ENCODE peak calls at places on chromosomes 16 and 17, in seven cellular contexts. B, V, J, W, K, G and H are unnamed samples.

GRCh38 chr16:47611848-47612493 is 150.8 kb downstream of the PHKB start:
- DNase-seq in V (no peak), G (no peak), W (no peak), J (no peak), K (no peak), B (no peak), H (no peak)

GRCh38 chr17:7626956-7627249 is 718 bp downstream of the SAT2 start:
- DNase-seq in V (peak), W (no peak), G (no peak), K (no peak), J (no peak), B (no peak), H (no peak)

GRCh38 chr17:55005520-55005919 is 37.0 kb downstream of the STXBP4 start:
- DNase-seq in B (peak), K (no peak), V (no peak), J (peak), W (no peak), G (no peak), H (peak)

GRCh38 chr17:66407864-66408263 is 105.5 kb downstream of the PRKCA start:
- DNase-seq in V (no peak), J (no peak), W (no peak), B (no peak), K (no peak), G (no peak), H (no peak)

GRCh38 chr17:7548585-7549400 is at the start of gene TNFSF12:
- DNase-seq in W (peak), K (peak), B (no peak), V (peak), J (no peak), G (peak), H (no peak)

GRCh38 chr17:7593296-7593695 is 3.4 kb upstream of the SOX15 start:
- DNase-seq in G (no peak), V (no peak), B (no peak), J (no peak), K (no peak), W (no peak), H (no peak)

GRCh38 chr17:73401911-73402310 is 90.1 kb upstream of the CDC42EP4 start:
- DNase-seq in V (no peak), W (no peak), K (peak), G (peak), B (no peak), J (no peak), H (peak)

GRCh38 chr17:56822725-56823124 is 11.0 kb downstream of the C17orf67 start:
- DNase-seq in G (no peak), K (peak), B (no peak), W (no peak), J (no peak), V (no peak), H (peak)

GRCh38 chr16:23609929-23610328 is 13.8 kb upstream of the NDUFAB1 start:
- DNase-seq in K (no peak), V (no peak), W (no peak), G (no peak), B (no peak), J (no peak), H (no peak)

GRCh38 chr17:72465191-72466024 is 344.6 kb downstream of the SOX9 start:
- DNase-seq in G (no peak), V (peak), W (no peak), K (no peak), J (peak), B (peak), H (peak)

GRCh38 chr16:35749253-35750141 is 2290.1 kb downstream of the TP53TG3F start:
- DNase-seq in B (no peak), K (no peak), V (no peak), G (no peak), W (no peak), J (no peak), H (no peak)

GRCh38 chr17:1420163-1420562 is 20.1 kb upstream of the YWHAE start:
- DNase-seq in W (no peak), B (no peak), V (no peak), J (no peak), K (no peak), G (no peak), H (no peak)

GRCh38 chr16:35741546-35741945 is 2282.1 kb downstream of the TP53TG3F start:
- DNase-seq in B (no peak), W (no peak), K (no peak), G (no peak), V (no peak), J (no peak), H (no peak)

GRCh38 chr17:21282850-21283249 is 1.7 kb upstream of the MAP2K3 start:
- DNase-seq in K (no peak), B (no peak), J (no peak), G (no peak), W (no peak), V (no peak), H (no peak)

GRCh38 chr16:56888806-56889205 is 23.8 kb downstream of the SLC12A3 start:
- DNase-seq in J (no peak), G (no peak), V (no peak), K (no peak), W (no peak), B (no peak), H (no peak)
- TF ChIP-seq CTCF in J (no peak), G (no peak), V (no peak), K (no peak), W (no peak), B (no peak), H (no peak)

DNA sequence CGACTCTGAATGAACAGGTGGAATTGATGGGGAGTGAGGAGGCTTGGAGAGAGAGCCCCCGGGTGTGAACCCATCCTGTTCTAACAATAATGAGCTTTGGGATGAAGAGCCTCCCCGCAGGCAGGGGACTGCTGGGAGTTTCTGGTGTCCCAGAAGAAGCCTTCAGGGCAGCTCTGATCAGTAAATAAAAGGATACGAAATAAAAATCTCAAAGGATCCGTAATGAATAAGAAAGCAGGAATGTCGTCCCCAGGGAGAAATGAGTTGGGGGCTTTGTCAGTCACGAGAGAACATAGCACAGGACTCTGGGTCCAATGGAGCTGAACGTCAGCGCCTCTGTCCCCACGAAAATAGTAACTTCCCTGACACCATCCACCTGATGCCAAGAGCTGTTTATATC is 113.4 kb downstream of the PITPNC1 start:
- DNase-seq in K (no peak), V (no peak), W (no peak), B (no peak), J (no peak), G (no peak), H (no peak)
- H3K4me3 ChIP-seq in K (peak), V (no peak), W (peak), B (no peak), J (peak), G (no peak), H (peak)

DNA sequence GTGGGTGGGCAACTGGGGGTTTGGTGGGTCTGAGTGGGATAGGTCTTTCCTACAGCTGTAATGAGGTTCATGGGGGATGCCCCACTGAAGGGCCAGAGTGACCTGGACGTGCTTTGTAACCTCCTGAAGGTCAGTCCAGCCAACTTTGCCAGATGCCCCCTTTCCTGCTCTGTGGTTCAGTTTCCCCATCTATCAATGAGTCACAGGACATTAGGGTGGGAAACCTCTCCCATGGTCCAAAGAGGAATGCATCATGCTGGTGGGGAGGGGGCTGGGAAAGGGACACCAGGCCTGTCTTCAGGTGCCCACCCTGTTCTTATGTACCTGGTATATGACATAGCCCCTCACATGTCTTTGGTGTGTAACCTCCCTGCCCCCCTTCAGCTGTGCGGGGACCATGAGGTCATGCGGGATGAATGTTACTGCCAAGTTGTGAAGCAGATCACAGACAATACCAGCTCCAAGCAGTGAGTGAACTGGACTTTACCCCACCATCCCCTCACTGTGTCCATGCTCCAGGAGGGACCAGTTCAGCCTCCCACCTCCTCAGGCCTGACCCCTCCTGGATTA is 24.0 kb upstream of the ALKBH5 start:
- DNase-seq in V (no peak), G (no peak), B (no peak), J (no peak), W (no peak), K (no peak), H (no peak)
- TF ChIP-seq CTCF in V (no peak), G (no peak), B (no peak), J (no peak), W (no peak), K (no peak), H (no peak)

DNA sequence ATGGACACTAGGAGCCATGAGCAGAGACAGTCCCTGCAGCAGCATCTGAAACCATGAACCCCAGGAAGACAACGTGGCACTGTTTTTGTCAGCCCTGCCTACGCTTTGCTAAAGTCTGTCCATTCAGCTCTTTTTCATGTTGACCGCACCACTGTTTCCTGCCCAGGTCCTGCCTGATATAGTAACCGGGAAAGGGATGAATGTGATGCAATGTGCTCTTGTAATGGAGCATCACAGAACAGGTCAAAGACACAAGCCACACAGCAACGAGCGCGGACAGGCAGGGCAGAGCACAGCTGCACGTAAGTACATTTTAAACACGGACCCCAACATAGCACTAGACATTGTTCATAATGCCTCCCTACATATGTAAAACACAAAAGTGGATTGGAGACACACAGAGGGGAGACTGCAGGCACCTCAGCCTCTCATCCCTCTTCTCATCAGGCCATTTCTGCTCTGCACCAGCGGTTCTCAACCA is 16.9 kb upstream of the TNFRSF13B start:
- DNase-seq in G (no peak), V (no peak), B (no peak), W (no peak), J (no peak), K (no peak), H (peak)
- H3K4me3 ChIP-seq in G (no peak), V (no peak), B (no peak), W (no peak), J (no peak), K (no peak), H (no peak)

DNA sequence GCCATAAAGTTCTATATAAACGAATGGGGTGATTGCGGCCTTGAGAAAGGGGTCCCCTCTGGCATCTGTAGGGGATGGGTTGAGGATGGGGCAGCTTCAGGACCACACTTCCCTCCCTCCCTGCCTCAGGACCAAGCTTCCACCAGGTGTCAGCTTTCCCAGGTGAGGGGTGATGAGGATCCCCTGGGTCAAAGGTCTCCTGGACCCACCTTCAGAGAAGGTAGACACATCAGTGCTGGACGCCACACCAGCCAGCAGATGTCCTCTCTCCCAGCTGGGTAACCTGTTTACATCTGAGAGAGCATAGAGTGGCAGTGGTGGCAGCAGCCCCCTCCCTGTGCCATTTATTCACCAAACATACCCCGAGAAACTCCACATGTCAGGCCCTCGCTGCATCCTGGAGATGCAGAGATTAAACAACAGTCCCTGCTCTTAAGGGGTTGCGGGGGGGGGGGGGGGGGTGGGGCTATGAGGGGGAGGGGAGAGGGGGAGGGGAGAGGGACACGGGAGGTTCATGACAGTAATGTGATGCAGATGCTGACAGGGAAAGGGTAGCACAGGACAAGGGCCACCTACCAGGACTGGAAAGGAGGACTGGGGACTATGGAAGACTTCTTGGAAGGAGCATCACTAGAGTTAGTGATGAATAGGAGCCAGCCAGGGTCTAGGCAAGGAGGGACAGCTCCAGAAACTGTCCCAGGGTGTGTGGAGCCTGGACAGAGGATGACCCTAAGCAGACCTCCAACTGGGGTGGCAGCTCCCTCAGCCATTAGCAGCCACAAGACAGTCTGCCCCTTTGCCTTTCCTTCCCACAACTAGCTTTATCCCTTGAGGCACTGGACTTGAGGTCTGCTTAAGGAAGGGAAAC is 5.0 kb downstream of the PROCA1 start:
- DNase-seq in B (no peak), W (no peak), J (no peak), G (no peak), V (no peak), K (no peak), H (no peak)
- TF ChIP-seq CTCF in B (no peak), W (no peak), J (no peak), G (no peak), V (no peak), K (no peak), H (no peak)

GRCh38 chr17:68205251-68205807 is 42.5 kb upstream of the AMZ2 start:
- DNase-seq in W (peak), K (peak), B (peak), V (peak), G (peak), J (peak), H (peak)
- H3K4me3 ChIP-seq in W (peak), K (peak), B (peak), V (peak), G (peak), J (peak), H (peak)

GRCh38 chr16:87190288-87191240 is 126.6 kb downstream of the C16orf95 start:
- DNase-seq in K (no peak), V (no peak), J (peak), G (no peak), W (no peak), B (no peak), H (no peak)
- TF ChIP-seq CTCF in K (no peak), V (no peak), J (peak), G (no peak), W (no peak), B (peak), H (peak)

GRCh38 chr17:48735057-48735341 is 6.4 kb upstream of the HOXB13 start:
- DNase-seq in B (no peak), G (no peak), V (peak), K (no peak), W (peak), J (no peak), H (no peak)
- H3K4me3 ChIP-seq in B (no peak), G (no peak), V (no peak), K (no peak), W (no peak), J (no peak), H (no peak)

GRCh38 chr17:17950806-17951205 is 21.4 kb downstream of the TOM1L2 start:
- DNase-seq in V (no peak), J (no peak), G (no peak), B (no peak), W (no peak), K (no peak), H (no peak)
- TF ChIP-seq CTCF in V (no peak), J (no peak), G (no peak), B (peak), W (no peak), K (no peak), H (peak)